ENCODE peak calls at places on chromosomes 4 and X, in five cellular contexts. F is activated CD4-positive, alpha-beta T cell treated with anti-CD3 and anti-CD28 coated beads, Interleukin-2, amount 10 ng/mL, durations not matched to agents 7 days and 5 days; I is cardiac fibroblast; J is substantia nigra; B is type B pancreatic cell. X is an unnamed sample.

GRCh38 chrX:13752141-13752540 is 17.6 kb downstream of the OFD1 start:
- DNase-seq in F (no peak), I (no peak), J (no peak), B (no peak), X (no peak)

GRCh38 chr4:72842323-72842722 is 227.2 kb downstream of the COX18 start:
- DNase-seq in F (no peak), I (peak; percentile 45), J (no peak), B (no peak), X (peak; percentile 42)

GRCh38 chr4:96352051-96352517 is 512.2 kb downstream of the PDHA2 start:
- DNase-seq in F (peak; percentile 7), I (peak; percentile 68), J (peak; percentile 1), B (no peak), X (peak; percentile 32)

GRCh38 chr4:55303818-55304217 is 42.2 kb upstream of the SRD5A3 start:
- DNase-seq in F (no peak), I (peak; percentile 85), J (no peak), B (no peak), X (peak; percentile 66)

GRCh38 chr4:85938062-85938461 is 421.8 kb downstream of the MAPK10 start:
- DNase-seq in F (no peak), I (no peak), J (no peak), B (no peak), X (no peak)

GRCh38 chrX:56288607-56289006 is 56.5 kb downstream of the KLF8 start:
- DNase-seq in F (no peak), I (no peak), J (no peak), B (no peak), X (no peak)

GRCh38 chrX:120752431-120753128 is 122.7 kb upstream of the C1GALT1C1 start:
- DNase-seq in F (no peak), I (no peak), J (no peak), B (no peak), X (no peak)

GRCh38 chr4:170940043-170940724 is 850.4 kb upstream of the AADAT start:
- DNase-seq in F (no peak), I (no peak), J (no peak), B (no peak), X (no peak)

GRCh38 chr4:168574581-168575295 is 77.9 kb downstream of the PALLD start:
- DNase-seq in F (no peak), I (peak; percentile 61), J (no peak), B (no peak), X (peak; percentile 84)

GRCh38 chr4:6180841-6181631 is 19.3 kb downstream of the JAKMIP1 start:
- DNase-seq in F (peak; percentile 77), I (no peak), J (no peak), B (no peak), X (no peak)

GRCh38 chr4:153788419-153789276 is at the start of gene SFRP2:
- DNase-seq in F (no peak), I (no peak), J (no peak), B (peak; percentile 71), X (no peak)

GRCh38 chrX:17990542-17990941 is 129.4 kb upstream of the RAI2 start:
- DNase-seq in F (no peak), I (no peak), J (no peak), B (no peak), X (no peak)

GRCh38 chr4:143294310-143294709 is 42.4 kb upstream of the GAB1 start:
- DNase-seq in F (no peak), I (no peak), J (no peak), B (no peak), X (no peak)

GRCh38 chr4:128917781-128918180 is 108.3 kb downstream of the JADE1 start:
- DNase-seq in F (peak; percentile 49), I (no peak), J (no peak), B (no peak), X (no peak)

GRCh38 chr4:98625399-98625798 is 33.0 kb downstream of the TSPAN5 start:
- DNase-seq in F (no peak), I (peak; percentile 30), J (no peak), B (no peak), X (no peak)

GRCh38 chrX:18855919-18856644 is 127.8 kb downstream of the PHKA2 start:
- DNase-seq in F (no peak), I (peak; percentile 32), J (no peak), B (no peak), X (peak; percentile 77)

GRCh38 chr4:95428216-95429085 is 120.3 kb downstream of the UNC5C start:
- DNase-seq in F (no peak), I (peak; percentile 5), J (no peak), B (no peak), X (no peak)

GRCh38 chr4:112848931-112849330 is 200.5 kb upstream of the ANK2 start:
- DNase-seq in F (no peak), I (no peak), J (no peak), B (no peak), X (no peak)

GRCh38 chr4:5421416-5421815 is 286.9 kb downstream of the EVC2 start:
- DNase-seq in F (no peak), I (no peak), J (no peak), B (no peak), X (no peak)

GRCh38 chrX:38941675-38942074 is 140.4 kb downstream of the MID1IP1 start:
- DNase-seq in F (no peak), I (peak; percentile 47), J (no peak), B (no peak), X (no peak)

GRCh38 chr4:136103616-136104015 is 1428.7 kb downstream of the PCDH18 start:
- DNase-seq in F (no peak), I (no peak), J (no peak), B (no peak), X (no peak)

GRCh38 chrX:16320765-16321355 is 153.6 kb downstream of the MAGEB17 start:
- DNase-seq in F (no peak), I (peak; percentile 9), J (no peak), B (no peak), X (peak; percentile 44)

GRCh38 chr4:109078724-109079123 is 223.7 kb downstream of the COL25A1 start:
- DNase-seq in F (no peak), I (peak; percentile 65), J (no peak), B (no peak), X (peak; percentile 90)

GRCh38 chrX:40016702-40017101 is 81.1 kb downstream of the BCOR start:
- DNase-seq in F (no peak), I (no peak), J (no peak), B (no peak), X (no peak)

GRCh38 chr4:46993075-46994006 is at the start of gene GABRA4:
- DNase-seq in F (no peak), I (peak; percentile 8), J (no peak), B (no peak), X (peak; percentile 20)

GRCh38 chr4:149371021-149371420 is 444.6 kb downstream of the IQCM start:
- DNase-seq in F (no peak), I (peak; percentile 81), J (no peak), B (no peak), X (peak; percentile 70)

GRCh38 chrX:24085133-24085532 is 30.4 kb downstream of the EIF2S3 start:
- DNase-seq in F (no peak), I (no peak), J (no peak), B (no peak), X (no peak)

GRCh38 chrX:17375631-17376380 is 806 bp downstream of the NHS start:
- DNase-seq in F (no peak), I (peak; percentile 35), J (no peak), B (peak; percentile 69), X (peak; percentile 9)

GRCh38 chrX:54042609-54043010 is 1.7 kb downstream of the PHF8 start:
- DNase-seq in F (peak; percentile 36), I (peak; percentile 59), J (peak; percentile 2), B (no peak), X (peak; percentile 71)

GRCh38 chrX:139914421-139914820 is 18.4 kb downstream of the ATP11C start:
- DNase-seq in F (no peak), I (no peak), J (no peak), B (no peak), X (no peak)

GRCh38 chr4:40193018-40193571 is 3.7 kb upstream of the RHOH start:
- DNase-seq in F (peak; percentile 66), I (no peak), J (no peak), B (no peak), X (no peak)

GRCh38 chr4:141335166-141335565 is 114.5 kb downstream of the ZNF330 start:
- DNase-seq in F (no peak), I (no peak), J (no peak), B (no peak), X (no peak)

GRCh38 chrX:14913241-14913640 is 40.0 kb downstream of the MOSPD2 start:
- DNase-seq in F (no peak), I (peak; percentile 33), J (no peak), B (no peak), X (peak; percentile 43)

GRCh38 chr4:151173751-151174325 is 74.4 kb downstream of the RPS3A start:
- DNase-seq in F (no peak), I (peak; percentile 51), J (no peak), B (no peak), X (peak; percentile 62)

GRCh38 chrX:131649741-131650140 is 105.9 kb downstream of the OR13H1 start:
- DNase-seq in F (no peak), I (no peak), J (no peak), B (no peak), X (no peak)

GRCh38 chr4:156347412-156348075 is 393.9 kb upstream of the CTSO start:
- DNase-seq in F (no peak), I (peak; percentile 51), J (no peak), B (no peak), X (peak; percentile 71)

GRCh38 chr4:119564106-119564505 is 64.5 kb downstream of the PDE5A start:
- DNase-seq in F (no peak), I (no peak), J (no peak), B (no peak), X (no peak)

GRCh38 chrX:132443736-132444135 is 45.1 kb downstream of the MBNL3 start:
- DNase-seq in F (no peak), I (peak; percentile 9), J (no peak), B (no peak), X (no peak)

X was measured in astrocyte of the spinal cord.